ENCODE peak calls at places on chromosomes 16 and 17, in seven cellular contexts. One of them, this sample, is unnamed.
A peak's percentile ranks its signal among the peaks of the same experiment; 100 is the strongest.

GRCh38 chr17:31296156-31296555 is 883 bp downstream of the OMG start:
- DNase-seq in HepG2: no peak
- DNase-seq in HCT116: no peak
- DNase-seq in GM12878: no peak
- DNase-seq in SK-N-SH: no peak
- DNase-seq in K562: no peak
- DNase-seq in H1: no peak
- DNase-seq in this sample: no peak

GRCh38 chr17:59643159-59643857 is 23.6 kb downstream of the CLTC start:
- DNase-seq in HepG2: no peak
- DNase-seq in HCT116: no peak
- DNase-seq in GM12878: no peak
- DNase-seq in SK-N-SH: no peak
- DNase-seq in K562: no peak
- DNase-seq in H1: no peak
- DNase-seq in this sample: peak; percentile 36

GRCh38 chr17:81037783-81038733 is 3.1 kb downstream of the BAIAP2 start:
- DNase-seq in HepG2: no peak
- DNase-seq in HCT116: no peak
- DNase-seq in GM12878: no peak
- DNase-seq in SK-N-SH: no peak
- DNase-seq in K562: no peak
- DNase-seq in H1: no peak
- DNase-seq in this sample: peak; percentile 61

GRCh38 chr17:2690165-2691068 is 21.1 kb downstream of the CLUH start:
- DNase-seq in HepG2: no peak
- DNase-seq in HCT116: no peak
- DNase-seq in GM12878: no peak
- DNase-seq in SK-N-SH: peak; percentile 45
- DNase-seq in K562: no peak
- DNase-seq in H1: no peak
- DNase-seq in this sample: no peak

GRCh38 chr16:88687676-88688012 is 1.3 kb upstream of the SNAI3 start:
- DNase-seq in HepG2: no peak
- DNase-seq in HCT116: no peak
- DNase-seq in GM12878: no peak
- DNase-seq in SK-N-SH: no peak
- DNase-seq in K562: peak; percentile 66
- DNase-seq in H1: no peak
- DNase-seq in this sample: no peak

GRCh38 chr17:82931696-82932060 is 91.9 kb upstream of the ZNF750 start:
- DNase-seq in HepG2: no peak
- DNase-seq in HCT116: no peak
- DNase-seq in GM12878: no peak
- DNase-seq in SK-N-SH: no peak
- DNase-seq in K562: no peak
- DNase-seq in H1: no peak
- DNase-seq in this sample: no peak

GRCh38 chr16:3170440-3171180 is 17.4 kb upstream of the OR1F1 start:
- DNase-seq in HepG2: no peak
- DNase-seq in HCT116: no peak
- DNase-seq in GM12878: no peak
- DNase-seq in SK-N-SH: no peak
- DNase-seq in K562: no peak
- DNase-seq in H1: peak; percentile 77
- DNase-seq in this sample: peak; percentile 33

GRCh38 chr16:65945485-65945884 is 421.0 kb upstream of the CDH5 start:
- DNase-seq in HepG2: no peak
- DNase-seq in HCT116: no peak
- DNase-seq in GM12878: no peak
- DNase-seq in SK-N-SH: no peak
- DNase-seq in K562: no peak
- DNase-seq in H1: no peak
- DNase-seq in this sample: no peak

GRCh38 chr17:38898812-38899348 is 26.5 kb upstream of the LASP1NB start:
- DNase-seq in HepG2: no peak
- DNase-seq in HCT116: no peak
- DNase-seq in GM12878: peak; percentile 64
- DNase-seq in SK-N-SH: no peak
- DNase-seq in K562: peak; percentile 82
- DNase-seq in H1: no peak
- DNase-seq in this sample: no peak

GRCh38 chr16:48676836-48677235 is 66.9 kb upstream of the N4BP1 start:
- DNase-seq in HepG2: no peak
- DNase-seq in HCT116: no peak
- DNase-seq in GM12878: no peak
- DNase-seq in SK-N-SH: no peak
- DNase-seq in K562: no peak
- DNase-seq in H1: no peak
- DNase-seq in this sample: no peak

GRCh38 chr17:56497132-56497531 is 96.4 kb upstream of the NOG start:
- DNase-seq in HepG2: no peak
- DNase-seq in HCT116: no peak
- DNase-seq in GM12878: no peak
- DNase-seq in SK-N-SH: no peak
- DNase-seq in K562: no peak
- DNase-seq in H1: no peak
- DNase-seq in this sample: no peak

GRCh38 chr17:4535667-4536258 is 19.4 kb downstream of the MYBBP1A start:
- DNase-seq in HepG2: no peak
- DNase-seq in HCT116: no peak
- DNase-seq in GM12878: no peak
- DNase-seq in SK-N-SH: no peak
- DNase-seq in K562: no peak
- DNase-seq in H1: no peak
- DNase-seq in this sample: no peak

GRCh38 chr17:56011406-56012131 is 141.7 kb upstream of the ANKFN1 start:
- DNase-seq in HepG2: no peak
- DNase-seq in HCT116: no peak
- DNase-seq in GM12878: no peak
- DNase-seq in SK-N-SH: no peak
- DNase-seq in K562: no peak
- DNase-seq in H1: no peak
- DNase-seq in this sample: no peak

GRCh38 chr16:67542464-67542863 is 13.8 kb downstream of the RIPOR1 start:
- DNase-seq in HepG2: no peak
- DNase-seq in HCT116: peak; percentile 59
- DNase-seq in GM12878: no peak
- DNase-seq in SK-N-SH: peak; percentile 85
- DNase-seq in K562: peak; percentile 68
- DNase-seq in H1: peak; percentile 52
- DNase-seq in this sample: no peak
- TF ChIP-seq JUND in HepG2: no peak
- TF ChIP-seq JUND in HCT116: no peak
- TF ChIP-seq JUND in GM12878: no peak
- TF ChIP-seq JUND in SK-N-SH: no peak
- TF ChIP-seq JUND in K562: no peak
- TF ChIP-seq JUND in H1: no peak
- TF ChIP-seq JUND in this sample: no peak

GRCh38 chr17:72416054-72416691 is 295.4 kb downstream of the SOX9 start:
- DNase-seq in HepG2: no peak
- DNase-seq in HCT116: no peak
- DNase-seq in GM12878: peak; percentile 20
- DNase-seq in SK-N-SH: peak; percentile 72
- DNase-seq in K562: no peak
- DNase-seq in H1: no peak
- DNase-seq in this sample: no peak
- TF ChIP-seq JUND in HepG2: no peak
- TF ChIP-seq JUND in HCT116: no peak
- TF ChIP-seq JUND in GM12878: no peak
- TF ChIP-seq JUND in SK-N-SH: peak; percentile 13
- TF ChIP-seq JUND in K562: no peak
- TF ChIP-seq JUND in H1: no peak
- TF ChIP-seq JUND in this sample: no peak

DNA sequence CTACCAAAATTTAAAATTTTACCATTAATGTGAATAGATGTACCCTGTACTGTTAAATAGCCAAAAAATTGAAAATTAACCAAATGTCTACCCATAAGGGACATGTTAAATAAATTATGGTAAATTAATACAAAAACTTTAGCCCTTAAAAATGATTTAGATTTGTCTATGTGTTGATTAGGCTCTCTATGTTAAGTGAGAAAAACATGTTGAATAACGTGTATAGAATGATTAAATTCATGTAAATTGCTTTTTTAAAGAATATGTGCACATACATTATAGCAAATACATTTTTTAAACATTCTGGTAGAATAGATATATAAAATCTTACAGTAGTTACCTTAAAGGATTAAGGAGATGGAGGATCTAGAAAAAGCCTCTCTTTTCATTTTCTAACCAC is 59.5 kb downstream of the BRIP1 start:
- DNase-seq in HepG2: no peak
- DNase-seq in HCT116: no peak
- DNase-seq in GM12878: no peak
- DNase-seq in SK-N-SH: no peak
- DNase-seq in K562: no peak
- DNase-seq in H1: no peak
- DNase-seq in this sample: no peak
- TF ChIP-seq JUND in HepG2: no peak
- TF ChIP-seq JUND in HCT116: no peak
- TF ChIP-seq JUND in GM12878: no peak
- TF ChIP-seq JUND in SK-N-SH: no peak
- TF ChIP-seq JUND in K562: no peak
- TF ChIP-seq JUND in H1: no peak
- TF ChIP-seq JUND in this sample: no peak

DNA sequence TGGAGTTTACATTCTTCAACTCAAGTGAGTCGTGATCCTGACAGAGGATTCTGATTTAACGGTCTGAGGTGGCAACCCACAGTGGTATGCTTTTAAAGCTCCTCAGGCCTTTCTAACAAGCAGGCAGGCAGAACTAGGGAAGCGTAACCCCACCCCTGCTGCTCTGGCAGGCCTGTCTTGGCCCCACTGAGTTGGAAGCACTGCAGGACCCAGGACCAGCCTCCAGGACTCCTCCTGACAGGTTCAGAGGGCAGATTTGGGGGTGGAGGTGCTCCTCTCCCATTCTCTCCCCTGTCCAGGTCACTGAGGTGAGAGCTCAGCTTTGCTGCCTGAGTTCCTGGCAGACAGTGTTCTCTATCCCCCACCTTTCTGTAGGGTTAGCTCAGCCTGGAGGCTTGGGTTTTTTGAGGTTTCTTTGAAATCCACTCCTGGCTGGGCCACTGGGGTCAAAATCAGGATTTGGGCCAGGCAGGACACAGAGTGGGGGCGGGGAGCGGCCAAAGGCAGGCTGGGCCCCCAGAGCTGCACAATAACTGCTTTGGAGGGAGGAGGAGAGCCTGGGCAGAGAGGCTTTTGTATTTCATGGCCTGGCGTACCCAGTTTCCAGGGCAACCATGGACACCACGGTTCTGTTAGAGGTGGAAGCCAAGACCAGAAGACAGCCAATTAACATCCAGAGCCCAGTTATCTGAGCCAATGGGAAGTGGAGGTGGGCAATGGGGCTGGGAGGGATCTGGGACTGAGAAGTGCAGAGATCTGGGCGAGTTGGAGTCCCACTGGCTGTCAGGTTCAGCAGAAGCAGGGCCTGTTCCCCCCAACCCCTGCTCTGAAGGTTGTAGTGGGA is 9.5 kb downstream of the MRPL27 start:
- DNase-seq in HepG2: peak; percentile 46
- DNase-seq in HCT116: no peak
- DNase-seq in GM12878: no peak
- DNase-seq in SK-N-SH: peak; percentile 82
- DNase-seq in K562: no peak
- DNase-seq in H1: peak; percentile 86
- DNase-seq in this sample: no peak
- TF ChIP-seq JUND in HepG2: no peak
- TF ChIP-seq JUND in HCT116: no peak
- TF ChIP-seq JUND in GM12878: no peak
- TF ChIP-seq JUND in SK-N-SH: no peak
- TF ChIP-seq JUND in K562: no peak
- TF ChIP-seq JUND in H1: no peak
- TF ChIP-seq JUND in this sample: no peak

GRCh38 chr16:74297296-74297665 is 667 bp downstream of the PSMD7 start:
- DNase-seq in HepG2: peak; percentile 24
- DNase-seq in HCT116: no peak
- DNase-seq in GM12878: no peak
- DNase-seq in SK-N-SH: peak; percentile 56
- DNase-seq in K562: peak; percentile 66
- DNase-seq in H1: no peak
- DNase-seq in this sample: no peak
- TF ChIP-seq JUND in HepG2: no peak
- TF ChIP-seq JUND in HCT116: no peak
- TF ChIP-seq JUND in GM12878: no peak
- TF ChIP-seq JUND in SK-N-SH: no peak
- TF ChIP-seq JUND in K562: no peak
- TF ChIP-seq JUND in H1: no peak
- TF ChIP-seq JUND in this sample: no peak

This sample was measured in T47D.